ENCODE peak calls at places on chromosomes 13 and 19, in four cellular contexts. V is CD8-positive, alpha-beta memory T cell; Y is activated naive CD4-positive, alpha-beta T cell treated with Interleukin-2 at 50 U/mL for 16 hours; Q is stimulated activated naive CD8-positive, alpha-beta T cell treated with anti-CD3 and anti-CD28 coated beads, Interleukin-15, Interleukin-2, amounts not matched to agents 100 U/mL and 50 U/mL, for 24 hours. M is an unnamed sample.

GRCh38 chr19:55377356-55378131 is 918 bp downstream of the TMEM190 start:
- DNase-seq in V (no peak), Y (no peak), Q (no peak), M (no peak)

GRCh38 chr19:49988433-49988832 is 27.5 kb upstream of the SIGLEC11 start:
- DNase-seq in V (no peak), Y (peak), Q (no peak), M (no peak)

GRCh38 chr13:89982406-89983085 is 1364.9 kb upstream of the MIR17HG start:
- DNase-seq in V (no peak), Y (no peak), Q (no peak), M (no peak)

GRCh38 chr13:21219044-21219381 is 42.6 kb downstream of the MRPL57 start:
- DNase-seq in V (no peak), Y (no peak), Q (no peak), M (no peak)

GRCh38 chr19:6362351-6362801 is 1.0 kb downstream of the CLPP start:
- DNase-seq in V (peak), Y (peak), Q (peak), M (peak)

GRCh38 chr13:71880753-71881541 is 13.9 kb upstream of the DACH1 start:
- DNase-seq in V (no peak), Y (no peak), Q (no peak), M (no peak)

GRCh38 chr19:45670670-45671453 is 2.8 kb downstream of the GIPR start:
- DNase-seq in V (peak), Y (peak), Q (peak), M (peak)

GRCh38 chr13:80658705-80659104 is 317.8 kb upstream of the SPRY2 start:
- DNase-seq in V (no peak), Y (no peak), Q (no peak), M (no peak)

GRCh38 chr19:55333870-55334269 is 5.8 kb upstream of the KMT5C start:
- DNase-seq in V (no peak), Y (no peak), Q (no peak), M (no peak)

GRCh38 chr19:41870401-41870873 is 6.6 kb upstream of the CD79A start:
- DNase-seq in V (no peak), Y (no peak), Q (peak), M (no peak)

GRCh38 chr19:17575871-17576757 is 20.7 kb downstream of the COLGALT1 start:
- DNase-seq in V (no peak), Y (no peak), Q (no peak), M (no peak)

GRCh38 chr19:12996542-12997094 is 1.3 kb downstream of the NFIX start:
- DNase-seq in V (no peak), Y (no peak), Q (no peak), M (no peak)

GRCh38 chr19:6187374-6187773 is 51.9 kb downstream of the ACSBG2 start:
- DNase-seq in V (no peak), Y (no peak), Q (no peak), M (no peak)

GRCh38 chr13:48644951-48645350 is 8.8 kb upstream of the CYSLTR2 start:
- DNase-seq in V (no peak), Y (no peak), Q (no peak), M (no peak)

GRCh38 chr13:114035583-114036501 is 62.0 kb upstream of the C13orf46 start:
- DNase-seq in V (no peak), Y (no peak), Q (no peak), M (no peak)